ENCODE peak calls at places on chromosome 20, in six cellular contexts. W is heart left ventricle, P is prostate gland, F is Peyer's patch, V is tibial nerve, I is body of pancreas. J is an unnamed sample. For H3K4me1, the result is how much of the 10 kb centered on the place peaks cover.

GRCh38 chr20:6651016-6651415 is 116.5 kb upstream of the BMP2 start:
- DNase-seq in W (no peak), P (no peak), F (no peak), V (peak), I (peak), J (peak)

GRCh38 chr20:52383995-52384621 is 192.5 kb upstream of the ZFP64 start:
- DNase-seq in W (no peak), P (no peak), F (no peak), V (no peak), I (no peak), J (no peak)

GRCh38 chr20:47610247-47610944 is 108.7 kb downstream of the NCOA3 start:
- DNase-seq in W (no peak), P (no peak), F (no peak), V (peak), I (peak), J (no peak)

GRCh38 chr20:16747291-16747811 is 807 bp upstream of the OTOR start:
- DNase-seq in W (no peak), P (peak), F (no peak), V (no peak), I (no peak), J (no peak)

GRCh38 chr20:8144282-8145245 is 12.5 kb downstream of the PLCB1 start:
- DNase-seq in W (no peak), P (no peak), F (no peak), V (no peak), I (no peak), J (no peak)

GRCh38 chr20:53547664-53548239 is 45.9 kb downstream of the ZNF217 start:
- DNase-seq in W (no peak), P (peak), F (no peak), V (peak), I (peak), J (peak)

GRCh38 chr20:55166063-55166462 is 690.7 kb downstream of the DOK5 start:
- DNase-seq in W (no peak), P (no peak), F (no peak), V (no peak), I (no peak), J (no peak)

GRCh38 chr20:22385602-22386299 is 198.6 kb downstream of the FOXA2 start:
- DNase-seq in W (no peak), P (no peak), F (no peak), V (no peak), I (peak), J (no peak)

GRCh38 chr20:1844723-1845523 is 50.3 kb upstream of the SIRPA start:
- DNase-seq in W (no peak), P (no peak), F (no peak), V (peak), I (no peak), J (no peak)

GRCh38 chr20:50510706-50511401 is 671 bp downstream of the PTPN1 start:
- DNase-seq in W (no peak), P (no peak), F (peak), V (no peak), I (peak), J (peak)

GRCh38 chr20:45427236-45428149 is 11.6 kb downstream of the PIGT start:
- DNase-seq in W (no peak), P (no peak), F (peak), V (no peak), I (peak), J (no peak)

GRCh38 chr20:95215-95614 is 7.7 kb downstream of the DEFB125 start:
- DNase-seq in W (no peak), P (no peak), F (no peak), V (no peak), I (no peak), J (no peak)

GRCh38 chr20:61853073-61854005 is 212.3 kb downstream of the TAF4 start:
- DNase-seq in W (no peak), P (no peak), F (no peak), V (no peak), I (no peak), J (no peak)

GRCh38 chr20:13340088-13340487 is 119.0 kb downstream of the ISM1 start:
- DNase-seq in W (no peak), P (no peak), F (no peak), V (no peak), I (no peak), J (no peak)

GRCh38 chr20:54062812-54063280 is 7.5 kb downstream of the BCAS1 start:
- DNase-seq in W (no peak), P (no peak), F (no peak), V (no peak), I (no peak), J (no peak)

GRCh38 chr20:14566505-14566904 is 229.1 kb upstream of the FLRT3 start:
- DNase-seq in W (no peak), P (no peak), F (no peak), V (no peak), I (no peak), J (no peak)

GRCh38 chr20:57249772-57250171 is 16.7 kb downstream of the BMP7 start:
- DNase-seq in W (no peak), P (no peak), F (no peak), V (no peak), I (no peak), J (no peak)

GRCh38 chr20:9287062-9287461 is 218.2 kb downstream of the PLCB4 start:
- DNase-seq in W (no peak), P (no peak), F (no peak), V (no peak), I (no peak), J (no peak)

GRCh38 chr20:47191074-47191673 is 165.3 kb downstream of the ZMYND8 start:
- DNase-seq in W (no peak), P (no peak), F (no peak), V (no peak), I (no peak), J (no peak)

GRCh38 chr20:25532015-25532751 is 53.1 kb downstream of the NINL start:
- DNase-seq in W (no peak), P (no peak), F (no peak), V (no peak), I (no peak), J (no peak)

GRCh38 chr20:4578375-4578774 is 143.3 kb upstream of the PRND start:
- DNase-seq in W (no peak), P (no peak), F (no peak), V (no peak), I (no peak), J (no peak)

GRCh38 chr20:53904261-53904660 is 166.1 kb downstream of the BCAS1 start:
- DNase-seq in W (no peak), P (no peak), F (no peak), V (no peak), I (no peak), J (no peak)

GRCh38 chr20:15100506-15101160 is 763.2 kb upstream of the FLRT3 start:
- DNase-seq in W (no peak), P (no peak), F (no peak), V (no peak), I (no peak), J (no peak)

GRCh38 chr20:4512891-4513550 is 208.7 kb upstream of the PRND start:
- DNase-seq in W (no peak), P (no peak), F (no peak), V (no peak), I (no peak), J (no peak)

GRCh38 chr20:51372176-51372803 is 170.2 kb downstream of the NFATC2 start:
- DNase-seq in W (peak), P (peak), F (peak), V (peak), I (peak), J (peak)

GRCh38 chr20:36861875-36862801 is 13.8 kb upstream of the TLDC2 start:
- DNase-seq in W (peak), P (peak), F (peak), V (peak), I (peak), J (peak)

GRCh38 chr20:44204156-44204831 is 6.3 kb downstream of the OSER1 start:
- DNase-seq in W (no peak), P (peak), F (no peak), V (no peak), I (peak), J (no peak)

GRCh38 chr20:5316188-5317158 is at the start of gene PROKR2:
- DNase-seq in W (no peak), P (no peak), F (no peak), V (no peak), I (no peak), J (no peak)

GRCh38 chr20:19807901-19808300 is 49.8 kb downstream of the RIN2 start:
- DNase-seq in W (no peak), P (no peak), F (no peak), V (no peak), I (no peak), J (no peak)

GRCh38 chr20:60528141-60528540 is 569.9 kb downstream of the CDH26 start:
- DNase-seq in W (no peak), P (no peak), F (no peak), V (no peak), I (no peak), J (no peak)

GRCh38 chr20:49983848-49984408 is 1.1 kb downstream of the SNAI1 start:
- DNase-seq in W (no peak), P (no peak), F (no peak), V (no peak), I (peak), J (peak)

DNA sequence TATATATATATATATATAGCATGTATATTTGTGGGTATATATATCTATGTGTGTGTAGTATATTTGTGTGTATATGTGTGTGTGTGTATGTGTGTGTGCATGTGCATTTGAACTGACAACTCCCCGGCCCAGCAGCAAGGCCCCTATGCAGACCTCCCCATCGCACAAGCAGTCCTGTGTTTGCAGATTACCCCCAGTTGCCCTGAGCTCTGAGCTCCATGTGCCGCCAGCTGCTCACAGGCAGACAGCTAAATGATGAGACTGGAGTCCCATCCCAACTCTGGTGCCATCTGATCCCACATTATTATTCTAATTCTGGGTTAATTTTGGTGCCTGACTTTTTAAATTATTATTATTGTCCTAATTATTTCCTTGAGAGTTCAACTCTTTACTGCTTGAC is 90.8 kb upstream of the SYNDIG1 start:
- DNase-seq in W (no peak), P (no peak), F (no peak), V (no peak), I (no peak), J (no peak)
- TF ChIP-seq CTCF in W (no peak), P (no peak), F (no peak), V (no peak), I (no peak), J (no peak)

GRCh38 chr20:32977281-32978008 is 26.8 kb downstream of the SUN5 start:
- DNase-seq in W (no peak), P (no peak), F (no peak), V (no peak), I (no peak), J (no peak)
- H3K4me1 ChIP-seq in W (under half), P (under half), F (under half), V (under half), I (under half), J (under half)

GRCh38 chr20:18793625-18794427 is 19.8 kb upstream of the SCP2D1 start:
- DNase-seq in W (peak), P (peak), F (peak), V (peak), I (peak), J (peak)
- TF ChIP-seq POLR2A in W (no peak), P (peak), F (peak), V (peak), I (peak), J (peak)

GRCh38 chr20:38113401-38114325 is 51.4 kb downstream of the TGM2 start:
- DNase-seq in W (no peak), P (no peak), F (no peak), V (no peak), I (no peak), J (no peak)

GRCh38 chr20:38114353-38114791 is 50.7 kb downstream of the TGM2 start:
- DNase-seq in W (no peak), P (no peak), F (no peak), V (no peak), I (no peak), J (no peak)

GRCh38 chr20:38115896-38116295 is 49.2 kb downstream of the TGM2 start:
- DNase-seq in W (no peak), P (no peak), F (no peak), V (no peak), I (no peak), J (no peak)

GRCh38 chr20:38116409-38117165 is 48.5 kb downstream of the TGM2 start:
- DNase-seq in W (no peak), P (no peak), F (no peak), V (no peak), I (no peak), J (no peak)

DNA sequence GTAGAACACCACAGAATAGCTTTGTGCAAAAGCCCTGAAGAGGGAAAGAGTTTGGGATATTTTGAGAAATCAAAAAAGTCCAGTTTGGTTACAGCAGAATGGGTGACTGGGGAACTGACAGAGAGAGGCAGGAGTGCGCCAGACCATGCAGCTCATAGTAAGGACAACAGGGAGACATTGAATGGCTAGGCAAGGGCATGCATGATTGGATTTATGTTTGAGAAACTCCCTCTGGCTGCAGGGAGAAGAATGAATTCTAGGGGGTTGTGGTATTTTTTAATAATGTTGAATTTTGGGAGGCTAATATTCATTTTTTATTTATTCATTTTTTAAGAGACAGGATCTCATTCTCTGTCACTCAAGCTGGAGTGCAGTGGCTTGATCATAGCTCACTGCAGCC is 49.9 kb downstream of the TGM2 start:
- DNase-seq in W (no peak), P (no peak), F (no peak), V (no peak), I (no peak), J (no peak)
- TF ChIP-seq CTCF in W (no peak), P (no peak), F (no peak), V (no peak), I (no peak), J (no peak)

GRCh38 chr20:32468860-32469259 is 110.7 kb downstream of the ASXL1 start:
- DNase-seq in W (peak), P (no peak), F (no peak), V (no peak), I (no peak), J (no peak)
- H3K4me1 ChIP-seq in W (half or more), P (under half), F (under half), V (half or more), I (half or more), J (under half)

GRCh38 chr20:3239867-3240775 is 1.1 kb upstream of the SLC4A11 start:
- DNase-seq in W (no peak), P (no peak), F (peak), V (no peak), I (no peak), J (no peak)

GRCh38 chr20:3237958-3238615 is 903 bp downstream of the SLC4A11 start:
- DNase-seq in W (no peak), P (no peak), F (peak), V (no peak), I (no peak), J (no peak)

GRCh38 chr20:3239026-3239866 is at the start of gene SLC4A11:
- DNase-seq in W (peak), P (peak), F (peak), V (no peak), I (peak), J (no peak)

GRCh38 chr20:3237011-3237957 is 1.7 kb downstream of the SLC4A11 start:
- DNase-seq in W (no peak), P (no peak), F (no peak), V (no peak), I (no peak), J (no peak)

GRCh38 chr20:3238616-3239025 is 369 bp downstream of the SLC4A11 start:
- DNase-seq in W (no peak), P (peak), F (peak), V (no peak), I (peak), J (no peak)
- TF ChIP-seq POLR2A in W (no peak), P (no peak), F (no peak), V (no peak), I (no peak), J (no peak)

GRCh38 chr20:10992776-10993175 is 319.0 kb upstream of the JAG1 start:
- DNase-seq in W (no peak), P (no peak), F (no peak), V (no peak), I (no peak), J (no peak)

GRCh38 chr20:11003341-11003740 is 329.5 kb upstream of the JAG1 start:
- DNase-seq in W (no peak), P (no peak), F (no peak), V (no peak), I (no peak), J (no peak)

GRCh38 chr20:11000416-11000815 is 326.6 kb upstream of the JAG1 start:
- DNase-seq in W (no peak), P (no peak), F (no peak), V (no peak), I (no peak), J (no peak)

GRCh38 chr20:11001767-11002540 is 328.2 kb upstream of the JAG1 start:
- DNase-seq in W (no peak), P (peak), F (no peak), V (no peak), I (no peak), J (no peak)

GRCh38 chr20:10998476-10998875 is 324.7 kb upstream of the JAG1 start:
- DNase-seq in W (no peak), P (no peak), F (no peak), V (no peak), I (no peak), J (no peak)
- TF ChIP-seq CTCF in W (no peak), P (no peak), F (no peak), V (no peak), I (no peak), J (no peak)

DNA sequence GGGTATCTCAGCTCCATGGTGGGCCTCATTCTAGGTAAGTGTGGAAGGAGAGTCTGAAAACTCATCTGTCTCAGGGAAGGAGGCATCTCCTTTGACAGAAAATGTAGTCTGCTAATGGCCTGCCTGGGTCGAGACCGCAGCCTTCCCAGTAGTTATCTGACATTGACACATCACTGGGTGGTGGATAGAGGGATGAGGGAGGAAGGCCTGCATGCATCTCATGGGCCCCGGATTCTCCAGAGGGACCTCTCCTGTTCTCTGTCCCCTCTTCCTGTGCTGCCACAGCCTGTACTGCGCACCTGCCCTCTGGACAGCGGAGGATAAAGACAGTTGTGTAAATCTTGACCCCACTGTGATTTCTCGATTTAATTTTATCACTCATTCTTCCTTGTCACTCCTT is 4.7 kb downstream of the PCMTD2 start:
- DNase-seq in W (no peak), P (no peak), F (no peak), V (no peak), I (no peak), J (no peak)
- H3K4me1 ChIP-seq in W (under half), P (under half), F (under half), V (under half), I (under half), J (under half)

GRCh38 chr20:59459586-59459985 is 144.8 kb upstream of the PHACTR3 start:
- DNase-seq in W (no peak), P (no peak), F (no peak), V (no peak), I (no peak), J (no peak)

GRCh38 chr20:59463541-59463940 is 140.8 kb upstream of the PHACTR3 start:
- DNase-seq in W (no peak), P (no peak), F (no peak), V (no peak), I (no peak), J (no peak)

GRCh38 chr20:59460352-59460751 is 144.0 kb upstream of the PHACTR3 start:
- DNase-seq in W (no peak), P (no peak), F (no peak), V (no peak), I (no peak), J (no peak)

GRCh38 chr20:59458645-59459044 is 145.7 kb upstream of the PHACTR3 start:
- DNase-seq in W (no peak), P (no peak), F (no peak), V (no peak), I (no peak), J (no peak)

GRCh38 chr20:59462249-59462648 is 142.1 kb upstream of the PHACTR3 start:
- DNase-seq in W (no peak), P (no peak), F (no peak), V (no peak), I (no peak), J (no peak)
- TF ChIP-seq POLR2A in W (no peak), P (no peak), F (no peak), V (no peak), I (no peak), J (no peak)